ENCODE peak calls at places on chromosome 1, in four cellular contexts. F, Q, V and W are unnamed samples.
A peak's percentile ranks its signal among the peaks of the same experiment; 100 is the strongest.

GRCh38 chr1:12338793-12339192 is 109.0 kb downstream of the VPS13D start:
- DNase-seq in F (no peak), Q (no peak), V (no peak), W (no peak)

GRCh38 chr1:206479164-206480125 is 9.2 kb downstream of the IKBKE start:
- DNase-seq in F (peak; percentile 79), Q (peak; percentile 78), V (peak; percentile 63), W (peak; percentile 54)

GRCh38 chr1:43493661-43494450 is 36.8 kb upstream of the PTPRF start:
- DNase-seq in F (no peak), Q (no peak), V (no peak), W (no peak)

GRCh38 chr1:61000327-61000726 is 82.0 kb upstream of the NFIA start:
- DNase-seq in F (no peak), Q (no peak), V (no peak), W (no peak)

GRCh38 chr1:181061891-181062777 is 26.4 kb upstream of the IER5 start:
- DNase-seq in F (no peak), Q (no peak), V (no peak), W (no peak)

GRCh38 chr1:30012455-30013440 is 710.6 kb downstream of the MATN1 start:
- DNase-seq in F (no peak), Q (no peak), V (no peak), W (no peak)

GRCh38 chr1:119544165-119544762 is 37.3 kb downstream of the HSD3B1 start:
- DNase-seq in F (no peak), Q (no peak), V (no peak), W (no peak)

GRCh38 chr1:112388436-112388835 is 7.6 kb upstream of the CTTNBP2NL start:
- DNase-seq in F (no peak), Q (peak; percentile 27), V (no peak), W (no peak)

GRCh38 chr1:47914952-47915676 is 82.1 kb downstream of the TRABD2B start:
- DNase-seq in F (no peak), Q (no peak), V (no peak), W (no peak)

GRCh38 chr1:11823366-11824137 is 17.6 kb downstream of the CLCN6 start:
- DNase-seq in F (no peak), Q (no peak), V (no peak), W (no peak)

GRCh38 chr1:231522038-231522437 is 6.4 kb upstream of the TSNAX start:
- DNase-seq in F (no peak), Q (no peak), V (no peak), W (no peak)

GRCh38 chr1:164733070-164733469 is 174.1 kb downstream of the PBX1 start:
- DNase-seq in F (peak; percentile 85), Q (peak; percentile 70), V (no peak), W (no peak)

GRCh38 chr1:38891753-38892152 is 10.4 kb upstream of the GJA9 start:
- DNase-seq in F (peak; percentile 10), Q (no peak), V (no peak), W (no peak)

GRCh38 chr1:183885142-183885735 is 80.3 kb downstream of the RGL1 start:
- DNase-seq in F (no peak), Q (no peak), V (no peak), W (no peak)

GRCh38 chr1:234553241-234554156 is 56.5 kb downstream of the IRF2BP2 start:
- DNase-seq in F (peak; percentile 90), Q (peak; percentile 93), V (no peak), W (no peak)

GRCh38 chr1:157784801-157785200 is 7.9 kb upstream of the FCRL2 start:
- DNase-seq in F (no peak), Q (no peak), V (no peak), W (no peak)

GRCh38 chr1:169133801-169134558 is 27.5 kb downstream of the ATP1B1 start:
- DNase-seq in F (no peak), Q (no peak), V (no peak), W (no peak)

GRCh38 chr1:5877683-5878530 is 114.3 kb downstream of the NPHP4 start:
- DNase-seq in F (no peak), Q (no peak), V (no peak), W (no peak)

GRCh38 chr1:6207075-6207885 is 1.4 kb downstream of the RNF207 start:
- DNase-seq in F (no peak), Q (no peak), V (no peak), W (no peak)

GRCh38 chr1:169765580-169766331 is 29.0 kb downstream of the METTL18 start:
- DNase-seq in F (no peak), Q (no peak), V (no peak), W (no peak)

GRCh38 chr1:154878371-154879355 is 8.6 kb upstream of the KCNN3 start:
- DNase-seq in F (peak; percentile 57), Q (peak; percentile 75), V (peak; percentile 73), W (peak; percentile 74)

GRCh38 chr1:234990874-234991801 is 137.5 kb downstream of the TOMM20 start:
- DNase-seq in F (no peak), Q (no peak), V (no peak), W (no peak)

GRCh38 chr1:36580524-36580923 is 97.8 kb upstream of the CSF3R start:
- DNase-seq in F (no peak), Q (no peak), V (no peak), W (no peak)

GRCh38 chr1:1371741-1372711 is 3.0 kb downstream of the AURKAIP1 start:
- DNase-seq in F (peak; percentile 38), Q (no peak), V (no peak), W (peak; percentile 63)